ENCODE peak calls at places on chromosomes 12 and 14, in four cellular contexts. V, U, Q and N are unnamed samples.

GRCh38 chr12:51917746-51918453 is 10.6 kb downstream of the ACVRL1 start:
- DNase-seq in Q (no peak), U (no peak), V (no peak), N (no peak)

GRCh38 chr12:34209259-34209835 is 187.1 kb downstream of the ALG10 start:
- DNase-seq in Q (no peak), V (no peak), U (no peak), N (no peak)

GRCh38 chr12:48198619-48198973 is 4.5 kb downstream of the OR10AD1 start:
- DNase-seq in Q (peak), U (peak), V (peak), N (peak)

GRCh38 chr12:26402648-26403047 is 207.3 kb downstream of the SSPN start:
- DNase-seq in U (no peak), V (peak), Q (no peak), N (peak)

GRCh38 chr12:38921025-38921677 is 15.8 kb upstream of the CPNE8 start:
- DNase-seq in V (peak), Q (peak), U (no peak), N (peak)

GRCh38 chr12:114779647-114780046 is 95.7 kb upstream of the TBX3 start:
- DNase-seq in Q (no peak), V (no peak), U (no peak), N (no peak)

GRCh38 chr14:52402812-52403526 is 88.9 kb downstream of the PTGER2 start:
- DNase-seq in Q (peak), U (no peak), V (no peak), N (no peak)

GRCh38 chr14:99655521-99655920 is 10.6 kb downstream of the HHIPL1 start:
- DNase-seq in U (no peak), V (no peak), Q (peak), N (no peak)

GRCh38 chr14:91748049-91748448 is 16.2 kb upstream of the CATSPERB start:
- DNase-seq in U (no peak), V (no peak), Q (no peak), N (no peak)

GRCh38 chr12:6520186-6520585 is 14.1 kb upstream of the GAPDH start:
- DNase-seq in Q (no peak), U (no peak), V (no peak), N (no peak)

GRCh38 chr14:35879654-35880249 is 53.6 kb downstream of the BRMS1L start:
- DNase-seq in Q (peak), V (no peak), U (no peak), N (no peak)

GRCh38 chr14:26730929-26731618 is 133.2 kb upstream of the NOVA1 start:
- DNase-seq in Q (peak), V (no peak), U (no peak), N (peak)

GRCh38 chr14:61515436-61516124 is 179.7 kb upstream of the HIF1A start:
- DNase-seq in Q (no peak), V (no peak), U (no peak), N (no peak)

GRCh38 chr12:32522322-32523221 is 123.2 kb downstream of the FGD4 start:
- DNase-seq in Q (no peak), V (no peak), U (no peak), N (no peak)

GRCh38 chr14:24915958-24916595 is 133.9 kb downstream of the STXBP6 start:
- DNase-seq in U (no peak), V (no peak), Q (no peak), N (no peak)

GRCh38 chr14:100262545-100262944 is 23.6 kb downstream of the YY1 start:
- DNase-seq in Q (no peak), V (no peak), U (no peak), N (no peak)

GRCh38 chr12:13211859-13212664 is 15.5 kb downstream of the EMP1 start:
- DNase-seq in Q (peak), U (no peak), V (peak), N (peak)

GRCh38 chr12:93137656-93138612 is 208.8 kb upstream of the EEA1 start:
- DNase-seq in V (no peak), Q (peak), U (no peak), N (no peak)

DNA sequence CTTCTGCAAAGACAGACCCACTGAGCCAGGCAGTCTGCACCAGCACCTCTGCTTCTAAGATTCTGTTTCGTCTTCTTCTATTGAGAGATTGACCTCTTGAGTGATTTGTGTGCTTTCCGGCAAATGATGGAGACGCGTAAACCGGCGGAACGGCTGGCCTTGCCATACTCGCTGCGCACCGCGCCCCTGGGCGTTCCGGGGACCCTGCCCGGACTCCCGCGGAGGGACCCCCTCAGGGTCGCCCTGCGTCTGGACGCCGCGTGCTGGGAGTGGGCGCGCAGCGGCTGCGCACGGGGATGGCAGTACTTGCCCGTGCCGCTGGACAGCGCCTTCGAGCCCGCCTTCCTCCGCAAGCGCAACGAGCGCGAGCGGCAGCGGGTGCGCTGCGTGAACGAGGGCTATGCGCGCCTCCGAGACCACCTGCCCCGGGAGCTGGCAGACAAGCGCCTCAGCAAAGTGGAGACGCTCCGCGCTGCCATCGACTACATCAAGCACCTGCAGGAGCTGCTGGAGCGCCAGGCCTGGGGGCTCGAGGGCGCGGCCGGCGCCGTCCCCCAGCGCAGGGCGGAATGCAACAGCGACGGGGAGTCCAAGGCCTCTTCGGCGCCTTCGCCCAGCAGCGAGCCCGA is 703 bp downstream of the ASCL4 start:
- DNase-seq in Q (no peak), V (no peak), U (no peak), N (no peak)
- H3K4me3 ChIP-seq in Q (no peak), V (no peak), U (peak), N (no peak)

DNA sequence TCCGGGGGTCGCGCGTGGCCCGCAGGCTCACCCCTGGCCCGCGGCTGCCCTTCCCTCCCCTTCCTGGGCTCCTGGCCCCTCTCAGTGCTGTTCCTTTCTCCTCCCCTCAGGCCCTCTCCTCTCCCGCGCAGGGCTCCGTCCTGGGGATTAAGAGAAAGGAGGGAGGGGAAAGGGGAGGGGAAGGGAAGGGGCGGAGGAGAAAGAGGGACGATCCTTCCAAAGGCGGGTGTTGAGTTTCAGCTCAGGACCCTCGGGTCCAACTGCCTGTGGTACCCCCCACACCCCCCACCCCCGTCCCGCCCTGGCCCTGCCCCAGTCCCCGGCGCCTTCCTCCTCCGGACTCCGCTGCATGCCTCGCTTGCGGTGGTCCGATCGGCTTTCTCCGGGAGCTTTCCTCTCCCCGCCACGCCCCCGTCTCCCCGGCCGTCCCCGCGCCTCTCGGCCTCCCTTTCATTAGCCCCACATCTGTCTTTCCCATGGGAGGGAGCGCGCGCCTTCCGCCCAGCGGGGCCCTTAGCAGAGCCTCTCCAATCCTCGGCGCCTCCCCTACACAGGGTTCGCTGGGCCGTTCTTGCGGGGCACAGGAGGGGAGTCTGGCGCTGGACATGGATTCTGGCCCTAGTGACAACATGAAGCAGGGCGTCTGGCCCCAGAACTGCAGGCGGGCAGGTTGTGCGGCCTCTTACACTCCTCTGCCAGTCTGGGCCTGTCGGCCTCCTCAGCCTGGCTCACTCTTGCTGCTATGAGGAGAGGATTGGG is 1.4 kb upstream of the EFS start:
- DNase-seq in U (peak), V (no peak), Q (peak), N (no peak)
- H3K4me3 ChIP-seq in U (peak), V (no peak), Q (peak), N (no peak)

DNA sequence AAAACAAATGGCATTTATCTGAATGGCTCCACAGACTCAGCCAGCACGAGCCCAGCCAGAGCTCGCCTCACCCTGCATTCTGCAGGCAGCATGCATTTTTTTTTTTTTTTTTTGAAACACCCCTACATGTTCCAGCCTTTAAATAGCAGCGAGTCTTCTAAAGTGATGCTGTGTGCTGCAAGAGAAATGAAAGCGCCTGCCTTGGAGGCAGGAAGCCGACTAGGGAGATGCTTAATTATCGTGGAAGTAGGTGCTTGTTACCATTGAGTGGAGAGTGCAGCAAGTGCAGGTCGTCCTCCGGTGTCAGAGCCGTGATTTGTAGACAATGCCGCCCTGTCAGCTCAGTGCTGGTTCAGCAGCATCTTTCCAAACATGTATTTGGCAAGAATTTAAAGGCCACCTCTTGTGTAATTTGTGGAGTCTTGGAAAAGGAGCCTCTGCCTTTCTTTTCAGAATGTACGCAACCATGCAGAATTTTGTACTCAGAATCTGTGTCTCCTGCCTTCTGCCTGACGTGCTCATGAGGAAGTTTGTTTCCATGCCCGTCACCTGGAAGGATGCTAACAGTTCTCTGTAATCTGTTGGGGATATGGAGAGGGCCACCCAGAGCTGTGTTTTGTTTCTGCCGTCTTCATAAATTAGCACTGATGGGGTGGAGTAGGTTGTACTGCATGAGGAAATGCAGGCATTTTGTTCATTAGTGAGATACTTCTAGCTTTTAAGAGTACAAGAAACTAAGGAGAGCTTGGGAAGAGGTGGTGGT is 345.9 kb upstream of the RGS6 start:
- DNase-seq in V (no peak), Q (peak), U (no peak), N (no peak)
- H3K4me3 ChIP-seq in V (no peak), Q (peak), U (peak), N (no peak)

DNA sequence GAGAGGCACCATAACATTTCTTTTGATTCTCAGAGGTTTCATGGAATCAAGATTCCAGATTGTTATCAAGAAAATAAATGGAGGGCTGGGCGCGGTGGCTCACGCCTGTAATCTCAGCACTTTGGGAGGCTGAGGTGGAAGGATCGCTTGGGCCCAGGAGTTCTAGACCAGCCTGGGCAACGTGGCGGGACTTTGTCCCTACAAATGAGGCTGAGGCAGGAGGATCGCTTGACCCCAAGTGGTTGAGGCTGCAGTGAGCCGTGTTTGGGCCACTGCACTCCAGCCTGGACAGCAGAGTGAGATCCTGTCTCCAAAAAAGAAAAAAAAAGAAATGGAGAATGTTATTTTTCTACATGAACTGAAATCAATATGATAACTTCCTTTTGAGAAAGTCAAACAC is 1.3 kb downstream of the SLC39A9 start:
- DNase-seq in Q (no peak), U (no peak), V (no peak), N (no peak)
- H3K4me3 ChIP-seq in Q (peak), U (peak), V (peak), N (peak)

GRCh38 chr14:77098470-77099353 is 654 bp downstream of the CIPC start:
- DNase-seq in Q (no peak), U (peak), V (peak), N (no peak)

GRCh38 chr14:77099425-77100167 is 1.5 kb downstream of the CIPC start:
- DNase-seq in Q (peak), U (no peak), V (no peak), N (no peak)

GRCh38 chr14:77102154-77102553 is 4.1 kb downstream of the CIPC start:
- DNase-seq in U (no peak), V (no peak), Q (no peak), N (no peak)

GRCh38 chr14:77103475-77103874 is 5.4 kb downstream of the CIPC start:
- DNase-seq in U (no peak), Q (no peak), V (no peak), N (no peak)

GRCh38 chr14:77100961-77101360 is 2.9 kb downstream of the CIPC start:
- DNase-seq in U (no peak), Q (no peak), V (no peak), N (no peak)
- H3K4me3 ChIP-seq in U (no peak), Q (no peak), V (no peak), N (no peak)

GRCh38 chr12:119803391-119803791 is 73.7 kb downstream of the CIT start:
- DNase-seq in U (no peak), V (no peak), Q (peak), N (no peak)
- H3K4me3 ChIP-seq in U (peak), V (no peak), Q (peak), N (no peak)

DNA sequence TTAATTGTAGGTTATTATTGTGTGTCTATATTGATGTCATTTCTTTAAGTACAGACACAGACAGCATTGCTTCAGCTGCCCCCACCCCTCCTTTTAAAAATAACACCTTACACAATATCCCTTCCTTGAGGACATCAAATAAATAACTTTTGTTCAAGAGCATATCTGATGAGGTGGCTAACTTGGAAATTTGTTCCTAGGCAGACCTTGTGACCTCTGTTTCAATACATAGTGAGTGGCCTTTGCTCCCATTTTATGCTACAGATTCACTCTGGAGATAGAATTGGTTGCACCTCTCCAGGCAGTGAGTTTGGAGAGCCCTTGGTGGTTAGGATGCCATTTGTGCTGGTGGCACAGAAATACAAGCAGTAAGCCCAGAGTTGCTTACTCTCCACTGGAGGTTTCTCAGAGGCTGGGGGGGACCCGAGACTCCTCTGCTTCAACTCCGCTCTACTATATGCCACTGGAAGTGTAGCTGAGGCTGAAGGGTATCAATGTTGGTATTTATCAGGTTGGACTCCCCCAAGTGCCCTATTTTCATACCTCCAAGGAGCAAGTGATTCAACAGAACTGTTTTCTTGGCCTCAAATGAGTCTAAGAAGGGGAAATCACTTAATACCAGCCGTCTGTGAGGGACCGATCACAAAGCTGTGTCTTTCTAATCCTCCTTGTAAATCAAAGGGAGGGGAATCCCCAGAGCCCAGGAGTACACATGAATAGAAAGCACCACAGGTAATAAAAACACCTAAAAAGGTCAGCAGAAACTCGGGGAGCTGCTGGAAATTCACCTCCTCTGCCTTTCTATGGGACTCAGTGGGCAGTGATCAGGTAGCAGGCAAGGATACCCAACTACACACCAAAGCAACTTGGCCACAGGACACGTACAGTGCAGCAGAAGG is 463.1 kb downstream of the RAD51B start:
- DNase-seq in U (no peak), V (no peak), Q (no peak), N (no peak)
- H3K4me3 ChIP-seq in U (no peak), V (no peak), Q (no peak), N (no peak)

GRCh38 chr14:101813833-101814232 is 52.3 kb downstream of the PPP2R5C start:
- DNase-seq in Q (no peak), V (no peak), U (no peak), N (no peak)

GRCh38 chr14:101810897-101811620 is 49.5 kb downstream of the PPP2R5C start:
- DNase-seq in Q (no peak), V (no peak), U (no peak), N (no peak)

GRCh38 chr14:101809671-101810514 is 48.4 kb downstream of the PPP2R5C start:
- DNase-seq in U (peak), V (peak), Q (peak), N (peak)

GRCh38 chr14:101813171-101813759 is 51.8 kb downstream of the PPP2R5C start:
- DNase-seq in Q (no peak), U (no peak), V (no peak), N (no peak)

GRCh38 chr14:101812071-101812470 is 50.6 kb downstream of the PPP2R5C start:
- DNase-seq in V (no peak), U (no peak), Q (no peak), N (no peak)
- H3K4me3 ChIP-seq in V (peak), U (no peak), Q (no peak), N (no peak)